ENCODE peak calls at places on chromosomes 2 and 18, in seven cellular contexts. N, P, I, Y, M, V and G are unnamed samples.

GRCh38 chr2:121182520-121182919 is 102.5 kb downstream of the TFCP2L1 start:
- DNase-seq in N (no peak), P (no peak), I (no peak), Y (no peak), M (no peak), V (no peak), G (no peak)

GRCh38 chr18:68948622-68949021 is 150.7 kb downstream of the CCDC102B start:
- DNase-seq in N (no peak), P (no peak), I (no peak), Y (no peak), M (no peak), V (no peak), G (no peak)

GRCh38 chr2:229416116-229416694 is 145.1 kb upstream of the PID1 start:
- DNase-seq in N (no peak), P (no peak), I (no peak), Y (no peak), M (no peak), V (no peak), G (no peak)

GRCh38 chr2:64888591-64889309 is 100.4 kb upstream of the SLC1A4 start:
- DNase-seq in N (no peak), P (no peak), I (no peak), Y (no peak), M (no peak), V (peak; percentile 74), G (no peak)

GRCh38 chr2:120368086-120368485 is 22.1 kb downstream of the INHBB start:
- DNase-seq in N (no peak), P (no peak), I (no peak), Y (no peak), M (no peak), V (no peak), G (no peak)

GRCh38 chr18:67517224-67517765 is 775 bp upstream of the DSEL start:
- DNase-seq in N (no peak), P (no peak), I (no peak), Y (no peak), M (no peak), V (no peak), G (no peak)

GRCh38 chr2:151315381-151315903 is 26.0 kb upstream of the NMI start:
- DNase-seq in N (no peak), P (no peak), I (no peak), Y (no peak), M (no peak), V (no peak), G (no peak)

GRCh38 chr18:14944838-14945237 is 196.9 kb downstream of the ANKRD30B start:
- DNase-seq in N (no peak), P (no peak), I (no peak), Y (no peak), M (no peak), V (no peak), G (no peak)

GRCh38 chr2:196354186-196354585 is 182.8 kb upstream of the STK17B start:
- DNase-seq in N (no peak), P (no peak), I (no peak), Y (no peak), M (no peak), V (no peak), G (no peak)

GRCh38 chr18:1774261-1774660 is 797.0 kb downstream of the METTL4 start:
- DNase-seq in N (no peak), P (no peak), I (no peak), Y (no peak), M (no peak), V (peak; percentile 16), G (no peak)

GRCh38 chr2:223797073-223797472 is 40.3 kb downstream of the AP1S3 start:
- DNase-seq in N (no peak), P (no peak), I (no peak), Y (no peak), M (no peak), V (no peak), G (no peak)

GRCh38 chr2:166637051-166637450 is 143.0 kb upstream of the SCN7A start:
- DNase-seq in N (no peak), P (no peak), I (no peak), Y (no peak), M (no peak), V (no peak), G (no peak)

GRCh38 chr2:234533631-234534030 is 36.8 kb upstream of the ARL4C start:
- DNase-seq in N (peak; percentile 63), P (no peak), I (no peak), Y (no peak), M (no peak), V (no peak), G (no peak)

GRCh38 chr2:129087133-129087813 is 768.6 kb upstream of the HS6ST1 start:
- DNase-seq in N (no peak), P (no peak), I (no peak), Y (no peak), M (no peak), V (no peak), G (no peak)

GRCh38 chr18:34704823-34705222 is 5.3 kb upstream of the DTNA start:
- DNase-seq in N (no peak), P (no peak), I (no peak), Y (no peak), M (no peak), V (no peak), G (no peak)

GRCh38 chr2:207160115-207160514 is 5.6 kb downstream of the KLF7 start:
- DNase-seq in N (no peak), P (no peak), I (no peak), Y (no peak), M (no peak), V (no peak), G (no peak)

GRCh38 chr2:796151-796955 is 119.1 kb upstream of the TMEM18 start:
- DNase-seq in N (no peak), P (no peak), I (no peak), Y (no peak), M (no peak), V (no peak), G (no peak)

GRCh38 chr18:45122510-45122909 is 441.8 kb downstream of the SETBP1 start:
- DNase-seq in N (no peak), P (no peak), I (no peak), Y (no peak), M (no peak), V (no peak), G (no peak)

GRCh38 chr2:105379741-105380186 is 19.1 kb downstream of the FHL2 start:
- DNase-seq in N (no peak), P (no peak), I (no peak), Y (no peak), M (no peak), V (no peak), G (no peak)

GRCh38 chr2:56382466-56382865 is 198.7 kb downstream of the CCDC85A start:
- DNase-seq in N (no peak), P (no peak), I (no peak), Y (no peak), M (no peak), V (no peak), G (no peak)

DNA sequence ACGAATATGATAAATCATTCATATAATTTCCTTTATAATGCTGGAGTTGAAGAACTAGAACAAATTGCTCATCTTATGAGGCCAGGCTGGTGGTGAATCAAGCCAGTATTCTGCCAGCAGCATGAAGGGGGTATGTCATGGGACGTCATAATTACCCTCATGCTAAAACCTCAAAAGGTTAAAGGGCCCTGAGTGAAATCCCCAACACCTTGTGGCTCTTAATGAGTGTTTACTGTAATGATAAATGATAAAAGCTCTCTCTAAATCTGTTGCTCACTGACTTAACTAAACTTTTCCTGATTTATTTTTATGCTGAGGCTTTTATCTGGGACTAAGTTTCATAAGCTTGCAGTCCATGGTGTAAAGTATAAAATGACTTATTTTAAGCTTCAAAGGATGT is 18.3 kb upstream of the NEDD4L start:
- DNase-seq in N (no peak), P (no peak), I (no peak), Y (no peak), M (no peak), V (no peak), G (no peak)
- TF ChIP-seq TAF1 in N (no peak), P (no peak), I (no peak), Y (no peak), M (no peak), V (no peak), G (no peak)

GRCh38 chr2:170360546-170361358 is 182.8 kb downstream of the MYO3B start:
- DNase-seq in N (no peak), P (no peak), I (no peak), Y (no peak), M (no peak), V (no peak), G (no peak)
- TF ChIP-seq TAF1 in N (no peak), P (no peak), I (no peak), Y (no peak), M (no peak), V (no peak), G (no peak)

GRCh38 chr2:37156071-37156856 is 516 bp downstream of the EIF2AK2 start:
- DNase-seq in N (peak; percentile 61), P (no peak), I (no peak), Y (no peak), M (no peak), V (peak; percentile 42), G (no peak)
- TF ChIP-seq TAF1 in N (no peak), P (no peak), I (no peak), Y (no peak), M (peak; percentile 15), V (no peak), G (no peak)

DNA sequence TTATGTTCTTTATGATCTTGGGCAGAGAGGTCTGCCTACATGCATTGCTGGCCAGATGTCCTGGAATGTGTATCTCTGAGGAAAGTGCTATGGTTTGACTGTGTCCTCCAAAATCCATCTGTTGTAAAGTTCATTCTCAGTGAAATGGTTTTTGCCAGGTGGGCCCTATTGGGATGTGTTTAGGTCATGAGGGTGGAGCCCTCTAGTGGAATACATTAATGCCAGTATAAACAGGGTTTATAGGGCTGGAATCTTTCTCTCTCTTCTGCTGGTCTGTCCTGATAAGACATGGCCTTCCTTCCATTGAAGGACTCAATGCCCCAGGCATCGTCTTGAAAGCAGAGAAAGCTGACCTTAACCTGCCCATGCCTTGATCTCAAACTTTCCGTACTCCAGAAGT is 258.5 kb downstream of the RPIA start:
- DNase-seq in N (no peak), P (no peak), I (no peak), Y (no peak), M (no peak), V (peak; percentile 4), G (no peak)
- TF ChIP-seq TAF1 in N (no peak), P (no peak), I (no peak), Y (no peak), M (no peak), V (no peak), G (no peak)